ENCODE peak calls at places on chromosomes 3 and 15, in nine cellular contexts. K is tibial nerve, M is CD14-positive monocyte, Z is mammary epithelial cell, J is left cardiac atrium, B is activated T-cell treated with anti-CD3 and anti-CD28 coated beads for 48 hours, E is H54, U is Daoy, A is NCI-H1417 treated with DMSO at 0.1 percent for 48 hours. V is an unnamed sample.

GRCh38 chr15:58442122-58442521 is 10.3 kb downstream of the LIPC start:
- DNase-seq in K (no peak), M (no peak), Z (peak; percentile 82), J (no peak), B (no peak), E (no peak), U (peak; percentile 54), A (no peak), V (no peak)

GRCh38 chr3:41200669-41201021 is 1.3 kb downstream of the CTNNB1 start:
- DNase-seq in K (peak; percentile 55), M (peak; percentile 53), Z (peak; percentile 37), J (no peak), B (no peak), E (no peak), U (peak; percentile 32), A (no peak), V (no peak)

GRCh38 chr3:45677045-45677436 is 12.2 kb upstream of the SACM1L start:
- DNase-seq in K (peak; percentile 65), M (no peak), Z (peak; percentile 85), J (no peak), B (no peak), E (no peak), U (no peak), A (no peak), V (peak; percentile 49)

GRCh38 chr15:92365079-92365478 is 28.6 kb upstream of the ST8SIA2 start:
- DNase-seq in K (no peak), M (no peak), Z (peak; percentile 64), J (no peak), B (no peak), E (no peak), U (peak; percentile 80), A (no peak), V (no peak)

GRCh38 chr3:64865872-64866588 is 178.2 kb upstream of the ADAMTS9 start:
- DNase-seq in K (no peak), M (no peak), Z (no peak), J (no peak), B (no peak), E (no peak), U (no peak), A (no peak), V (no peak)

GRCh38 chr15:52546031-52546751 is 17.5 kb upstream of the MYO5A start:
- DNase-seq in K (no peak), M (no peak), Z (no peak), J (no peak), B (no peak), E (no peak), U (no peak), A (no peak), V (no peak)

GRCh38 chr3:98839846-98840245 is 61.6 kb downstream of the DCBLD2 start:
- DNase-seq in K (no peak), M (no peak), Z (no peak), J (no peak), B (no peak), E (no peak), U (no peak), A (no peak), V (no peak)

GRCh38 chr15:55290361-55291057 is 896 bp upstream of the RAB27A start:
- DNase-seq in K (peak; percentile 83), M (peak; percentile 83), Z (peak; percentile 70), J (peak; percentile 89), B (peak; percentile 84), E (peak; percentile 57), U (peak; percentile 84), A (peak; percentile 2), V (peak; percentile 88)

GRCh38 chr3:59027607-59028006 is 22.2 kb downstream of the CFAP20DC start:
- DNase-seq in K (no peak), M (no peak), Z (peak; percentile 61), J (no peak), B (no peak), E (no peak), U (no peak), A (no peak), V (no peak)

GRCh38 chr3:50248387-50248786 is 12.4 kb downstream of the GNAI2 start:
- DNase-seq in K (no peak), M (no peak), Z (no peak), J (peak; percentile 84), B (no peak), E (no peak), U (peak; percentile 77), A (no peak), V (no peak)

GRCh38 chr15:66573348-66573718 is 7.5 kb upstream of the LCTL start:
- DNase-seq in K (no peak), M (no peak), Z (no peak), J (no peak), B (no peak), E (no peak), U (no peak), A (no peak), V (no peak)

GRCh38 chr3:97910931-97911351 is 61.3 kb downstream of the RIOX2 start:
- DNase-seq in K (no peak), M (no peak), Z (no peak), J (no peak), B (no peak), E (no peak), U (no peak), A (no peak), V (no peak)

GRCh38 chr3:80445053-80445452 is 677.3 kb upstream of the ROBO1 start:
- DNase-seq in K (no peak), M (no peak), Z (no peak), J (no peak), B (no peak), E (no peak), U (no peak), A (no peak), V (no peak)

GRCh38 chr3:160948273-160948672 is 156.9 kb downstream of the B3GALNT1 start:
- DNase-seq in K (no peak), M (no peak), Z (no peak), J (no peak), B (no peak), E (no peak), U (no peak), A (no peak), V (no peak)

GRCh38 chr3:126464494-126464893 is 11.2 kb downstream of the ZXDC start:
- DNase-seq in K (no peak), M (no peak), Z (no peak), J (no peak), B (no peak), E (no peak), U (no peak), A (no peak), V (no peak)

GRCh38 chr15:62920569-62921502 is 121.7 kb upstream of the TPM1 start:
- DNase-seq in K (peak; percentile 87), M (no peak), Z (peak; percentile 34), J (no peak), B (no peak), E (no peak), U (peak; percentile 35), A (no peak), V (no peak)

GRCh38 chr3:114706591-114707224 is 412.9 kb downstream of the TIGIT start:
- DNase-seq in K (no peak), M (no peak), Z (peak; percentile 97), J (no peak), B (peak; percentile 13), E (peak; percentile 16), U (peak; percentile 87), A (no peak), V (peak; percentile 41)

GRCh38 chr3:48552111-48552911 is 4.3 kb downstream of the PFKFB4 start:
- DNase-seq in K (no peak), M (no peak), Z (no peak), J (no peak), B (no peak), E (no peak), U (no peak), A (no peak), V (no peak)

GRCh38 chr15:83848315-83849050 is 194.6 kb downstream of the ADAMTSL3 start:
- DNase-seq in K (no peak), M (no peak), Z (peak; percentile 93), J (no peak), B (no peak), E (peak; percentile 3), U (peak; percentile 35), A (no peak), V (no peak)

GRCh38 chr3:195405646-195406045 is 37.2 kb downstream of the ACAP2 start:
- DNase-seq in K (no peak), M (no peak), Z (no peak), J (no peak), B (no peak), E (no peak), U (no peak), A (no peak), V (no peak)

GRCh38 chr15:88476635-88477038 is 9.1 kb downstream of the MRPS11 start:
- DNase-seq in K (peak; percentile 37), M (no peak), Z (no peak), J (no peak), B (no peak), E (peak; percentile 15), U (no peak), A (no peak), V (no peak)

GRCh38 chr15:27670481-27670880 is 428.6 kb downstream of the OCA2 start:
- DNase-seq in K (no peak), M (no peak), Z (no peak), J (no peak), B (no peak), E (no peak), U (no peak), A (peak; percentile 40), V (no peak)

GRCh38 chr3:105365536-105366301 is 990 bp upstream of the ALCAM start:
- DNase-seq in K (peak; percentile 10), M (no peak), Z (peak; percentile 35), J (no peak), B (no peak), E (no peak), U (peak; percentile 46), A (no peak), V (no peak)

GRCh38 chr3:169772530-169772950 is 656 bp upstream of the MYNN start:
- DNase-seq in K (peak; percentile 63), M (peak; percentile 50), Z (peak; percentile 81), J (peak; percentile 77), B (no peak), E (peak; percentile 26), U (peak; percentile 88), A (peak; percentile 80), V (peak; percentile 74)

GRCh38 chr3:119329551-119329950 is 35.4 kb downstream of the ARHGAP31 start:
- DNase-seq in K (no peak), M (no peak), Z (no peak), J (no peak), B (no peak), E (no peak), U (no peak), A (no peak), V (no peak)

GRCh38 chr15:94164202-94164807 is 67.1 kb upstream of the MCTP2 start:
- DNase-seq in K (peak; percentile 43), M (peak; percentile 63), Z (peak; percentile 59), J (peak; percentile 34), B (peak; percentile 46), E (peak; percentile 3), U (peak; percentile 61), A (peak; percentile 43), V (peak; percentile 73)

GRCh38 chr3:195237981-195238625 is 32.9 kb downstream of the XXYLT1 start:
- DNase-seq in K (no peak), M (no peak), Z (peak; percentile 14), J (no peak), B (no peak), E (no peak), U (no peak), A (no peak), V (no peak)

GRCh38 chr15:74725241-74725774 is at the start of gene CYP1A1:
- DNase-seq in K (no peak), M (no peak), Z (peak; percentile 8), J (peak; percentile 50), B (peak; percentile 23), E (no peak), U (peak; percentile 42), A (no peak), V (peak; percentile 23)

GRCh38 chr3:58353722-58354553 is 21.2 kb downstream of the PXK start:
- DNase-seq in K (no peak), M (no peak), Z (no peak), J (no peak), B (no peak), E (no peak), U (no peak), A (no peak), V (no peak)

V was measured in activated naive CD8-positive, alpha-beta T cell treated with anti-CD3 and anti-CD28 coated beads, Interleukin-2, amount 50 U/mL, for 24 hours.